ENCODE peak calls at places on chromosome 13, in ten cellular contexts. S is left lung, Q is WERI-Rb-1, V is heart right ventricle, Y is fibroblast of the aortic adventitia, I is breast epithelium, U is fibroblast of lung, K is OCI-LY7, T is right atrium auricular region, H is foreskin fibroblast. X is an unnamed sample.
A peak's percentile ranks its signal among the peaks of the same experiment; 100 is the strongest.

GRCh38 chr13:66778461-66778860 is 451.7 kb downstream of the PCDH9 start:
- DNase-seq in Q (no peak), U (peak; percentile 10), I (no peak), S (no peak), H (peak; percentile 17), V (no peak), T (no peak), K (no peak), Y (peak; percentile 7), X (peak; percentile 11)

GRCh38 chr13:80251403-80251802 is 89.5 kb downstream of the SPRY2 start:
- DNase-seq in U (peak; percentile 52), S (no peak), Q (no peak), I (no peak), K (no peak), T (no peak), V (peak; percentile 11), H (peak; percentile 83), Y (peak; percentile 56), X (peak; percentile 76)

GRCh38 chr13:20182231-20182846 is 10.4 kb downstream of the GJB2 start:
- DNase-seq in Q (peak; percentile 68), H (peak; percentile 82), I (no peak), V (no peak), U (peak; percentile 83), Y (peak; percentile 83), K (peak; percentile 73), S (no peak), T (no peak), X (peak; percentile 82)

GRCh38 chr13:97369269-97369893 is 64.6 kb upstream of the RAP2A start:
- DNase-seq in I (no peak), Q (no peak), Y (peak; percentile 37), S (no peak), H (peak; percentile 21), T (no peak), V (no peak), U (peak; percentile 48), K (no peak), X (no peak)

GRCh38 chr13:20174656-20175405 is 14.0 kb upstream of the GJA3 start:
- DNase-seq in H (peak; percentile 98), K (no peak), Y (peak; percentile 91), U (peak; percentile 99), I (peak; percentile 64), S (peak; percentile 89), Q (no peak), V (peak; percentile 52), T (peak; percentile 97), X (peak; percentile 94)

GRCh38 chr13:109904218-109904617 is 117.8 kb upstream of the IRS2 start:
- DNase-seq in V (no peak), U (no peak), I (no peak), Q (peak; percentile 73), K (peak; percentile 3), H (no peak), Y (no peak), T (no peak), S (no peak), X (peak; percentile 30)

GRCh38 chr13:113875829-113876228 is 12.0 kb upstream of the GAS6 start:
- DNase-seq in I (no peak), S (no peak), T (no peak), K (no peak), Q (no peak), H (no peak), U (no peak), Y (no peak), V (no peak), X (no peak)

GRCh38 chr13:84315527-84315926 is 433.3 kb upstream of the SLITRK1 start:
- DNase-seq in T (no peak), V (no peak), I (no peak), K (no peak), H (no peak), Y (no peak), U (no peak), Q (no peak), S (no peak), X (no peak)

GRCh38 chr13:35292329-35292728 is 184.2 kb downstream of the MAB21L1 start:
- DNase-seq in Q (no peak), S (no peak), T (no peak), V (no peak), U (no peak), I (no peak), Y (no peak), K (no peak), H (no peak), X (no peak)

GRCh38 chr13:114319441-114319871 is 5.2 kb downstream of the CHAMP1 start:
- DNase-seq in V (no peak), U (peak; percentile 73), H (peak; percentile 92), T (no peak), I (no peak), Y (peak; percentile 82), S (no peak), Q (no peak), K (no peak), X (peak; percentile 57)

GRCh38 chr13:50526771-50527567 is 316.5 kb downstream of the DLEU7 start:
- DNase-seq in H (no peak), V (no peak), Q (no peak), S (no peak), I (peak; percentile 65), Y (no peak), U (no peak), T (no peak), K (peak; percentile 74), X (no peak)

GRCh38 chr13:38348890-38349289 is 761 bp upstream of the UFM1 start:
- DNase-seq in K (no peak), Q (no peak), I (no peak), U (no peak), T (no peak), H (no peak), V (no peak), Y (peak; percentile 33), S (no peak), X (peak; percentile 72)

GRCh38 chr13:112720814-112721197 is 31.0 kb downstream of the ATP11A start:
- DNase-seq in I (no peak), H (no peak), U (no peak), T (no peak), Q (no peak), V (no peak), K (no peak), Y (no peak), S (no peak), X (no peak)

GRCh38 chr13:101640797-101641400 is 188.4 kb downstream of the ITGBL1 start:
- DNase-seq in I (no peak), V (no peak), K (no peak), Y (peak; percentile 77), T (no peak), H (peak; percentile 84), S (no peak), Q (no peak), U (peak; percentile 74), X (peak; percentile 89)

GRCh38 chr13:24216176-24216575 is 55.7 kb downstream of the SPATA13 start:
- DNase-seq in S (no peak), I (no peak), K (no peak), H (no peak), Y (peak; percentile 6), Q (no peak), U (no peak), V (no peak), T (no peak), X (no peak)

GRCh38 chr13:95385373-95385772 is 84.1 kb upstream of the ABCC4 start:
- DNase-seq in V (no peak), H (no peak), Q (no peak), K (no peak), T (no peak), S (no peak), U (no peak), Y (no peak), I (no peak), X (no peak)
- TF ChIP-seq CTCF in V (no peak), H (no peak), Q (no peak), K (no peak), T (no peak), S (no peak), U (no peak), Y (no peak), I (no peak), X (no peak)

DNA sequence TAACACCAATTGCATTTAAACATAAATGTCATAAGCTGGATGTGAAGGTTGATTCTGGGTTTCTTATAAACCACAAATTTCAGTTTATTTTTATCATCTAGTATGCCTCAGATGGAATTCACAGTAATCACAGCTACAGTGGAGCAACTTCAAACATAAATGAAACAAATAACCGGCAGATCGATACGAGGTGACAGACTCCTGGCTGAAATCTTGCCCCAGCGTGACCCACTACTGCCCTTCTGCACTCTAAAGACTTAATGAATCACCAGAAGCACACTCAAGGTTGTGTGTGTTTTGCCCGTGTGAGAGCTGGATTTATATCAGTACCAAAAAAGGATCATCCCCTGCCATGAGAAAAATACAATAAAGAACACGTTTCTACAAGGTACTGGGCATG is 161.7 kb downstream of the KLF12 start:
- DNase-seq in Q (no peak), K (no peak), S (no peak), Y (no peak), U (no peak), V (no peak), I (no peak), H (no peak), T (no peak), X (no peak)
- H3K4me3 ChIP-seq in Q (no peak overlapping the region), K (peak overlapping the region; percentile 68), S (no peak overlapping the region), Y (no peak overlapping the region), U (no peak overlapping the region), V (no peak overlapping the region), I (no peak overlapping the region), H (no peak overlapping the region), T (no peak overlapping the region), X (no peak overlapping the region)

DNA sequence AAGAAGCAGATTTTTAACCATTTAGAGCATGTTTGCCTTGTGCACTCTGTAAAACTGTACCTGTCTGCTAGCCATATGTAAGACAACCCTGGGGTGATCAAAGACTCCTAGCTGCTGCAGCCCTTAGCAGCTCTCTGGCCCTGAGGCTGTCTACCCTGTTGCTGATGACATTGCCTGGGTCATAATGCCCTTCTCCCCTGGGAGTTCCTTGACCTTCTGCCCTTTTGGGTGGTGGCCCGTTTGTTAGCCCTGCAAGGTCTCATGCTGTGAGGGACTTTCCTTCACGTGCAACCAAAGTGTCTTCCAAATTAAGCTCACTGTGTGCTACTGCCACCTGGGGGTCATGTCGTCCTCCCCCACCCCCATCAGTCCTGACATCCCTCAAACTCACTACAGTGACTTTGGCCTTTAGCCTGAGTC is 7.4 kb downstream of the GPC6 start:
- DNase-seq in U (no peak), T (no peak), Y (no peak), I (no peak), K (peak; percentile 3), V (no peak), S (no peak), H (no peak), Q (peak; percentile 70), X (no peak)
- TF ChIP-seq CTCF in U (no peak), T (no peak), Y (no peak), I (no peak), K (peak; percentile 39), V (no peak), S (no peak), H (peak; percentile 2), Q (peak; percentile 70), X (no peak)

DNA sequence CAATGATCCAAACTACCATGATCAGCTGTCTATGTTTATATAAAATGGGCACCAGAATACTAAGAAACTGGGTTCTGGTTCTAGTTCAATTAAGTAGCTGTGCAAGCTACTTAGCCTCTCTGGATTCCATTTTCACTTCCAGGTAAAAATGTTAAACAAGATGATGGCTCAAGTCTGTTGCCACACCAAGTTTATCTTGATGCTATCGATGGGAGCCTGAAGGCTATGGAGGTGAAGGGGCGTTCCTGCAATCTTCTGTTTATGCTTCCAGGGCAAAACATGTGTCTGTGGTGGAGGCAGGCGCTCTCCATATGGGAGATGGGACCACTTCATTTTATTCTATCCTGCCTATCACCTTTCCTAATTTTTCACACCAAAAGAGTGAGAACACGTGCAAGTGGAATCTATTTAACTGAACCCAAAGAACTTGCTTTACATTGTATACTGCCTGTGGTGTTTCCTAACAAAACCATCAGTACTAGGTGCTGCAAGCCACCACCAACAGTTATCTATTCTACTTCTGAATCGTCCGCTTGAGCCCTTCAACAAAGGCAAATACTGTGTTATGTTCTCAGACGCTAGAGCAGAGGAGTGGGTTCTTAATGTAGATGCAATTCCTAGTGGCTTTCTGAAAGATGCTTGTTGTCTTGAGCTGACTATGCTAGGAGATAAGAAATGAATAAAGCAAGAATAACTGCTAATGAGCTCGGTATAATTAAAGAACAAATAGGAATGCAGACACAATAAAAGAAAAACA is 70.9 kb downstream of the DOCK9 start:
- DNase-seq in U (no peak), S (no peak), K (no peak), H (no peak), T (no peak), Y (no peak), V (no peak), Q (no peak), I (no peak), X (no peak)
- H3K4me3 ChIP-seq in U (no peak overlapping the region), S (no peak overlapping the region), K (no peak overlapping the region), H (no peak overlapping the region), T (no peak overlapping the region), Y (no peak overlapping the region), V (no peak overlapping the region), Q (no peak overlapping the region), I (no peak overlapping the region), X (no peak overlapping the region)

X was measured in cardiac fibroblast.